ENCODE peak calls at places on chromosomes 2 and 18, in six cellular contexts. L, W, A, U, C and K are unnamed samples.

GRCh38 chr2:111904726-111905476 is 6.5 kb downstream of the MERTK start:
- DNase-seq in U (no peak), L (no peak), W (no peak), C (peak; percentile 63), A (no peak), K (no peak)

GRCh38 chr2:190726255-190726654 is 77.4 kb downstream of the NAB1 start:
- DNase-seq in U (no peak), L (no peak), C (no peak), W (no peak), A (no peak), K (no peak)

GRCh38 chr2:217905395-217905794 is 97.4 kb downstream of the TNS1 start:
- DNase-seq in A (no peak), L (no peak), U (no peak), C (no peak), W (no peak), K (no peak)

GRCh38 chr2:66899648-66900047 is 464.7 kb downstream of the MEIS1 start:
- DNase-seq in L (no peak), A (no peak), W (no peak), C (no peak), U (no peak), K (no peak)

GRCh38 chr2:120509213-120509815 is 163.4 kb downstream of the INHBB start:
- DNase-seq in U (no peak), C (no peak), A (no peak), L (no peak), W (no peak), K (no peak)

GRCh38 chr2:40760071-40760666 is 308.3 kb upstream of the SLC8A1 start:
- DNase-seq in A (peak; percentile 45), W (peak; percentile 35), L (no peak), U (peak; percentile 55), C (peak; percentile 5), K (peak; percentile 60)

GRCh38 chr2:178108176-178108575 is 4.1 kb upstream of the RBM45 start:
- DNase-seq in L (no peak), U (no peak), C (no peak), W (no peak), A (no peak), K (no peak)

GRCh38 chr2:30706534-30707303 is 100.5 kb downstream of the CAPN13 start:
- DNase-seq in W (peak; percentile 45), U (peak; percentile 76), C (peak; percentile 77), L (peak; percentile 27), A (peak; percentile 40), K (peak; percentile 66)

GRCh38 chr2:19569300-19569791 is 210.9 kb upstream of the OSR1 start:
- DNase-seq in A (no peak), U (peak; percentile 61), W (peak; percentile 29), L (no peak), C (no peak), K (no peak)

GRCh38 chr2:128388414-128389032 is 69.9 kb upstream of the HS6ST1 start:
- DNase-seq in A (no peak), W (no peak), C (no peak), U (no peak), L (no peak), K (no peak)

GRCh38 chr2:72027426-72028161 is 120.1 kb downstream of the CYP26B1 start:
- DNase-seq in L (no peak), C (no peak), W (no peak), U (no peak), A (no peak), K (no peak)

GRCh38 chr2:145018502-145018901 is 498.6 kb upstream of the ZEB2 start:
- DNase-seq in C (no peak), W (no peak), A (no peak), L (no peak), U (peak; percentile 96), K (no peak)

GRCh38 chr18:33647365-33647764 is 69.3 kb downstream of the ASXL3 start:
- DNase-seq in U (no peak), W (no peak), L (no peak), A (no peak), C (no peak), K (no peak)

GRCh38 chr2:135164431-135164830 is 112.3 kb downstream of the RAB3GAP1 start:
- DNase-seq in L (no peak), A (no peak), W (no peak), U (peak; percentile 30), C (no peak), K (no peak)

GRCh38 chr2:191217580-191217979 is 27.6 kb upstream of the MYO1B start:
- DNase-seq in L (no peak), W (peak; percentile 35), C (peak; percentile 3), U (peak; percentile 94), A (no peak), K (peak; percentile 56)

GRCh38 chr2:162403884-162404283 is 60.0 kb downstream of the GCA start:
- DNase-seq in A (peak; percentile 84), U (no peak), W (no peak), L (no peak), C (no peak), K (no peak)

GRCh38 chr2:66390811-66391210 is 44.1 kb upstream of the MEIS1 start:
- DNase-seq in U (no peak), C (peak; percentile 2), A (no peak), W (no peak), L (no peak), K (no peak)

GRCh38 chr2:26740890-26741302 is 23.2 kb upstream of the SLC35F6 start:
- DNase-seq in C (peak; percentile 53), W (no peak), U (peak; percentile 55), L (no peak), A (no peak), K (peak; percentile 21)

GRCh38 chr2:230873670-230874401 is 9.1 kb downstream of the ITM2C start:
- DNase-seq in C (no peak), L (peak; percentile 74), U (no peak), W (no peak), A (no peak), K (no peak)

GRCh38 chr2:170587937-170588336 is 127.2 kb upstream of the SP5 start:
- DNase-seq in A (no peak), L (no peak), C (peak; percentile 20), U (no peak), W (no peak), K (no peak)

GRCh38 chr2:179460530-179460929 is 195.9 kb upstream of the SESTD1 start:
- DNase-seq in L (no peak), W (peak; percentile 58), A (peak; percentile 69), C (no peak), U (peak; percentile 56), K (peak; percentile 4)

GRCh38 chr2:37201766-37202165 is 5.5 kb downstream of the CEBPZOS start:
- DNase-seq in U (no peak), W (no peak), L (no peak), A (no peak), C (no peak), K (peak; percentile 69)

GRCh38 chr18:62718268-62718800 is 3.0 kb downstream of the PHLPP1 start:
- DNase-seq in L (no peak), U (no peak), W (no peak), C (no peak), A (peak; percentile 7), K (no peak)

GRCh38 chr2:160062283-160063005 is at the start of gene PLA2R1:
- DNase-seq in U (peak; percentile 41), W (no peak), C (no peak), A (peak; percentile 49), L (no peak), K (no peak)

GRCh38 chr2:36857713-36858112 is 108.6 kb downstream of the STRN start:
- DNase-seq in W (no peak), A (no peak), U (no peak), C (no peak), L (no peak), K (no peak)

GRCh38 chr2:240818543-240819403 is 1.2 kb downstream of the KIF1A start:
- DNase-seq in U (no peak), C (no peak), A (no peak), L (no peak), W (no peak), K (no peak)
- TF ChIP-seq MYC in U (no peak), C (no peak), A (no peak), L (no peak), W (no peak), K (no peak)

GRCh38 chr2:158772306-158773078 is 22.6 kb upstream of the DAPL1 start:
- DNase-seq in A (no peak), W (no peak), U (no peak), C (no peak), L (no peak), K (no peak)

GRCh38 chr2:158776236-158776635 is 18.9 kb upstream of the DAPL1 start:
- DNase-seq in C (no peak), W (no peak), A (no peak), U (no peak), L (no peak), K (no peak)

GRCh38 chr2:158774663-158775062 is 20.5 kb upstream of the DAPL1 start:
- DNase-seq in A (no peak), C (no peak), L (no peak), U (no peak), W (no peak), K (no peak)

GRCh38 chr2:158775273-158776027 is 19.7 kb upstream of the DAPL1 start:
- DNase-seq in U (no peak), C (no peak), A (no peak), L (no peak), W (no peak), K (no peak)

GRCh38 chr2:158773121-158773520 is 22.0 kb upstream of the DAPL1 start:
- DNase-seq in C (no peak), U (no peak), A (no peak), L (no peak), W (no peak), K (no peak)
- TF ChIP-seq MYC in C (no peak), U (no peak), A (no peak), L (no peak), W (no peak), K (no peak)

DNA sequence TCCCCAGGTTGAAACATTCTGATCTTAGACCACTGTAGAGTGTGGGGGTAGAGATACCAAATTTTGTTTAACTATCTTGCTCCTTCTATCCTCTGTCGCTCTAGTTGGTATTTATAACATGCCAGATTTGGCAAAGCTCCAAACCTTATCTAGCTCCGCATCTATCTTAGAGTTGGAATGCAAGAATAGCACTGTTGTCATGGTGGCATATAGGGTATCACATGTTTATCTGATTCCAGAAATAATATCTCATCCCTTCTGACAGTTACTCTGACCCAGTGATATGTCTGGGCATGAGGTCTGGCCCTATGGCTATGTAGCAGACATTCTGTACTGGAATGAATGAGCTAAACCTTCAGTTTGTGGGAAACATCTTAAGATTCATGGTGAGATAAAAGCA is 51.7 kb downstream of the CABYR start:
- DNase-seq in U (no peak), A (no peak), C (no peak), W (no peak), L (no peak), K (no peak)
- TF ChIP-seq MYC in U (no peak), A (no peak), C (no peak), W (no peak), L (no peak), K (no peak)

DNA sequence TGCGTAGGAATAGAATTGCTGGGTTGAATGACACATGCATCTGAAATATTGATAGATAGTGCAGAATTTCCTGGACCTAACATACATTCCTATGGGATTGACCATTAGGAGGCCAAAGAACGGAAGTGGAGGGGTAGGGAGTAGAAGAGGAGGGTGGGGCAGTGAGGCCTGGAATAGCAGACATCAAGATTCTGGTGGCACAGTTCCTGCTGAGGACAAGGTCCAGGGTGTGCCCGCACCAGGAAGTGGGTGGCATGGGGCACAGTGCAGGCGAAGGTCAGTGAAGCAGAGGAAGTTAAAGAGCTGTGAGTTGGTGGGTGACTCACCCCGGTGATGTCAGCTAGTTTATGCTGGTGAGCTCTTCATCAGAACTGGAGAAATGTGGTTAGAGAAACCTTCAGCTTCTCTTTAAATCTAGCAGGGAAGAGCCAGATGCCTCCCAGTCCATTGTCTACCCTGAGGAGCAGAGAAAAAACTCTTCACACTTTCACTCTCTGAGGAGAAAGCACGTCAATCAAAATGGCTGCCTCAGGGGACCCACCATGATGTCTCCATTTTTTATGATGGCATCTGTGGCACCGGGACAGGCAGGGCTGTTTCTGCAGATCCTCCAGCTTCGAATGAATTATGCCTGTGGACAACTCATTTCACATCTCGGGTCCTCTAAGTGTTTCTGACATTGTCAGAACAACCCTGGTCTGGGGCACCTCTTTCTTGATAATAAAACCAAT is 55.9 kb upstream of the CTLA4 start:
- DNase-seq in C (no peak), L (no peak), U (peak; percentile 87), W (peak; percentile 60), A (peak; percentile 83), K (peak; percentile 91)
- TF ChIP-seq MYC in C (no peak), L (no peak), U (no peak), W (no peak), A (peak; percentile 7), K (peak; percentile 14)